ENCODE peak calls at places on chromosomes 11 and 22, in six cellular contexts. G is HCT116; B is hepatocyte; O is upper lobe of right lung; S is CD8-positive, alpha-beta memory T cell; N is right atrium auricular region. E is an unnamed sample.

GRCh38 chr11:57940044-57940781 is 83.5 kb upstream of the OR9Q1 start:
- DNase-seq in B (no peak), S (no peak), N (no peak), O (no peak), G (no peak), E (no peak)

GRCh38 chr11:93939084-93939780 is 81.9 kb upstream of the HEPHL1 start:
- DNase-seq in S (no peak), O (no peak), N (no peak), G (no peak), B (no peak), E (no peak)

GRCh38 chr11:43399983-43400630 is 41.4 kb downstream of the TTC17 start:
- DNase-seq in N (no peak), O (no peak), S (no peak), B (no peak), G (no peak), E (no peak)

GRCh38 chr11:67572747-67573419 is 10.7 kb upstream of the GSTP1 start:
- DNase-seq in G (peak; percentile 65), B (peak; percentile 84), O (peak; percentile 77), N (no peak), S (no peak), E (peak; percentile 68)

GRCh38 chr11:1193326-1194230 is 29.3 kb upstream of the MUC5B start:
- DNase-seq in B (no peak), G (no peak), N (no peak), O (peak; percentile 59), S (no peak), E (peak; percentile 48)

GRCh38 chr11:87324817-87325489 is 287.2 kb downstream of the TMEM135 start:
- DNase-seq in B (no peak), S (no peak), O (no peak), N (no peak), G (no peak), E (no peak)

GRCh38 chr11:78192911-78193341 is 4.2 kb downstream of the USP35 start:
- DNase-seq in B (no peak), G (no peak), N (no peak), O (no peak), S (no peak), E (no peak)

GRCh38 chr22:20061481-20061861 is 18.6 kb upstream of the DGCR8 start:
- DNase-seq in G (no peak), N (no peak), O (no peak), S (no peak), B (no peak), E (peak; percentile 64)

GRCh38 chr11:104033134-104033533 is 3.3 kb upstream of the DDI1 start:
- DNase-seq in O (no peak), N (no peak), B (peak; percentile 72), G (no peak), S (no peak), E (no peak)

GRCh38 chr22:28620244-28620922 is 59.3 kb downstream of the TTC28 start:
- DNase-seq in O (no peak), S (no peak), G (no peak), B (no peak), N (no peak), E (no peak)

GRCh38 chr22:21951931-21952465 is 650 bp downstream of the PPM1F start:
- DNase-seq in S (no peak), O (peak; percentile 78), G (no peak), N (peak; percentile 63), B (peak; percentile 68), E (peak; percentile 83)

GRCh38 chr22:42340695-42341383 is 70.4 kb upstream of the TCF20 start:
- DNase-seq in N (no peak), O (no peak), S (no peak), G (no peak), B (no peak), E (peak; percentile 86)

GRCh38 chr11:83070044-83070877 is 1.4 kb downstream of the RAB30 start:
- DNase-seq in G (no peak), B (peak; percentile 23), O (no peak), N (peak; percentile 64), S (no peak), E (peak; percentile 27)

GRCh38 chr11:84721561-84721961 is 905.6 kb downstream of the DLG2 start:
- DNase-seq in G (no peak), N (no peak), S (no peak), B (no peak), O (no peak), E (no peak)

DNA sequence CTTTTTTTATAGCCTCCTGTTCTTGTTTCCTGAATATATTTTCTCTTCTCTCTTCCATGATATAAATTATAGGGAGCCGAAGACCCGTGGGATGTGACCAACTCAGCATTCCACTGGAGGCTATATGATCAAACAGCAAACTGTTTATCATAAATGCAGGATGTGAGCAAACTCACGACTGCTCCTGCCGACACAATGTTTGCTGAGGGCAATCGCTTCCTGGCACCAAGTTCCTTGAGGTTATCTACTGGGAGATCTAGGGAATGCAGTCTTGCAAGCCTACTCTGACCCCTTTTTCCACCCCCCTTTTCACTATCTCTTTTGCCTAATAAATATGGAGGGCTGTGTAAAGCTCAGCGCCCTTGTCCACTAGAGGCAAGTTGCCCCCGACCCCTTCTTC is 13.5 kb upstream of the PLAAT4 start:
- DNase-seq in G (no peak), S (no peak), B (no peak), O (no peak), N (no peak), E (no peak)
- H3K36me3 ChIP-seq in G (no peaks in the 10 kb centered on the region), S (no peaks in the 10 kb centered on the region), B (no peaks in the 10 kb centered on the region), O (no peaks in the 10 kb centered on the region), N (no peaks in the 10 kb centered on the region), E (no peaks in the 10 kb centered on the region)

DNA sequence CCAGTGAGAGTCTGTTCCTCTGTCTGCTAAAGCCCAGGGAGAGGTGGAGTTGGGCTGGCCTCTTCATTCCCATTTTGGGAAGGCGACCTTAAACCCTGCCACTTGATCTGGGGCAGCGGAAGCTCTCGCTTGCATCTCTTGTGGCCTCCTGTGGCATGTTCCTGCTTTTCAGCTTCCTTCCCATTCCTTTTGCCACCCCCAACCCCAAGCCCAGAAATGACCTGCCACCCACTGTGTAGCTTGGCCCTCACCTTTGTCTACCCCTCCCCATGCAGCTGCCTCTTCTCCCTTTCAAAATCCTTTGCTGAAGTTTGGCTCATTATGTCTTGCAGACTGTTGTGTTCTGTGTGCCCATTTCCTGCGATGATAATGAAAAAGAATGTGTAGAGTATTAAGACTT is 110.2 kb downstream of the DBX1 start:
- DNase-seq in G (no peak), O (no peak), B (no peak), S (no peak), N (no peak), E (peak; percentile 55)
- H3K36me3 ChIP-seq in G (no peaks in the 10 kb centered on the region), O (peaks cover 17% of the 10 kb centered on the region), B (no peaks in the 10 kb centered on the region), S (no peaks in the 10 kb centered on the region), N (peaks cover 13% of the 10 kb centered on the region), E (peaks cover 13% of the 10 kb centered on the region)

DNA sequence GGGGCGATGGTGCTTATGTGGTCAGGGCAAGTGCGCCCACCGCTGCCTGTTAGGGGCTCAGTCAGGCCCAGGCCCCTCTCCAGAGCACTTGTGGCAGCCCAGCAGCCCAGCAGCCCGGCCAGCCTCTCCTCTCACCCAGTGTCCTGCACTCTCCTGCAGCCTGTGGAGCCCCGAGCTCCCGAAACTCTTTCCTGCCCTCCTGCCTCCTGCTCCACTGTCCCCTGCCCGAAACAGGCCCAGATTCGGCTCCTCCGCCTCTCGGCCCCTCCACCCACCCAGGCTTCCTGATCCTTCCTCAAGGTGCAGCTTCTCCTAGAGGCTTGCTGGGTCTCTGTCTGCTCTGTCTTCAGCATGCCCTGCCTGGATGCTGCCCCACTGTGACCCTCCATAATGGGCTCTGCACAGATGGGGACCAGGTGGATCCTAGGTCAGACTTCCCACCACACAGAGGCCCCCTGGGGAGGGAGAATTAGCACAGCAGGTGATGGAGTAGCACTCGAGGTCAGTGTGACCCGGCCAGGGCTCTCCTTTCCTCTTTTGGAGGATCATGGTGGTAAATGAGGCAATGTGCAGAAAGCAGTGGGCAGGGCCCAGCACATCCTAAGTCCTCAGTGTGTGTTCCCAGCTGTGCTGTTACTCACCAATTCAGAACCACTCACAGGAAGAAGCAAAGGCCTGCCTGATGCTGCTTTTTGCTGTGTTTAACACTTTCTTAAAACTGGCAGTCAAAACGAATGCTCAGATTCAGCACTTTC is 18.6 kb upstream of the NAP1L4 start:
- DNase-seq in N (no peak), B (no peak), S (no peak), O (no peak), G (no peak), E (no peak)
- H3K36me3 ChIP-seq in N (peaks cover 72% of the 10 kb centered on the region), B (no peaks in the 10 kb centered on the region), S (peaks cover 5% of the 10 kb centered on the region), O (peaks cover 81% of the 10 kb centered on the region), G (peaks cover 14% of the 10 kb centered on the region), E (peaks cover 39% of the 10 kb centered on the region)

DNA sequence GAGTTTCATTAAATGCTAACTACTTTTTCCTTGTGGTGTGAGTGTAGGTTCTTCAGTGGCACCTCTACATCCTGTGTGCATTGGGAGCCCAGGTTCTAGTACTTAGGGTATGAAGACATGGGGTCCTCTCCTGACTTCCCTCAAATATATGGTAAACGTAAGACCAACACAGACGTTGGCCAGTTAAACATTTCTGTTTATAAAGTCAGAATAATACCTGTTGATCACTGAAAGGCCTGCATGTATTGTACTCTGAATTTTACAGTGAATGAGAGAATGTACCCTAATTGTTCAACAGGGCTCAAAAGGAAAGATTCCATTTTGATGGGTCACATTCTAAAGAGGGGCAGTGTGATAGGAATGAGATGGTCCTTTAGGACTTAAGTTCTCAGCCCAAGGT is 3.2 kb downstream of the RPL27A start:
- DNase-seq in O (no peak), B (no peak), S (no peak), G (no peak), N (no peak), E (no peak)
- H3K36me3 ChIP-seq in O (peaks cover 34% of the 10 kb centered on the region), B (no peaks in the 10 kb centered on the region), S (peaks cover 28% of the 10 kb centered on the region), G (peaks cover 24% of the 10 kb centered on the region), N (peaks cover 38% of the 10 kb centered on the region), E (peaks cover 24% of the 10 kb centered on the region)

DNA sequence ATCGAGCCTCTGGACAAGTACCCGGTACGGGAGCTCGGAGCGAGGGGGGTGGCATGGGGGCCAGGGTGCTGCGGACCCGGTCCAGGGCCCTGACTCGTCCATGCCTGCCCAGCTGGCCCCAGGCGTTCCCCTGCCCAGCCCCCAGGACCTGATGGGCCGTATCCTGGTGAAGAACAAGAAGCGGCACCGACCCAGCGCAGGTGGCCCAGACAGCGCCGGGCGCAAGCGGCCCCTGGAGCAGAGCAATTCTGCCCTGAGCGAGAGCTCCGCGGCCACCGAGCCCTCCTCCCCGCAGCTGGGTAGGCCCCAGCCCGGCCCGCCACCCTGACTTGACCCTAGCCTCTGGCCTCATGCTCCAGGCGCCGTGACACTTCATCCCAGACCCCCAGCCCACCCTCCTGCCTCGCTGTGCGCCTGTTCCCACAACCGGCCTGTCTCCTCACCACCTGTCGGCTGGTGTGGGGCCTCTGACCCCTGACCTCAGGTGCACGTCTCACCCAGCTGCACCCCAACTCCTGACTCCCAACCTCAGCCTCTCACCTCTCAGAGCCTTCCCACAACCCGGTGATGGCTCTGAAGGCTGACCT is 7.7 kb downstream of the PLCB3 start:
- DNase-seq in B (no peak), N (no peak), G (no peak), O (no peak), S (no peak), E (no peak)
- H3K36me3 ChIP-seq in B (no peaks in the 10 kb centered on the region), N (peaks cover 63% of the 10 kb centered on the region), G (peaks cover 30% of the 10 kb centered on the region), O (peaks cover 78% of the 10 kb centered on the region), S (no peaks in the 10 kb centered on the region), E (peaks cover 32% of the 10 kb centered on the region)

DNA sequence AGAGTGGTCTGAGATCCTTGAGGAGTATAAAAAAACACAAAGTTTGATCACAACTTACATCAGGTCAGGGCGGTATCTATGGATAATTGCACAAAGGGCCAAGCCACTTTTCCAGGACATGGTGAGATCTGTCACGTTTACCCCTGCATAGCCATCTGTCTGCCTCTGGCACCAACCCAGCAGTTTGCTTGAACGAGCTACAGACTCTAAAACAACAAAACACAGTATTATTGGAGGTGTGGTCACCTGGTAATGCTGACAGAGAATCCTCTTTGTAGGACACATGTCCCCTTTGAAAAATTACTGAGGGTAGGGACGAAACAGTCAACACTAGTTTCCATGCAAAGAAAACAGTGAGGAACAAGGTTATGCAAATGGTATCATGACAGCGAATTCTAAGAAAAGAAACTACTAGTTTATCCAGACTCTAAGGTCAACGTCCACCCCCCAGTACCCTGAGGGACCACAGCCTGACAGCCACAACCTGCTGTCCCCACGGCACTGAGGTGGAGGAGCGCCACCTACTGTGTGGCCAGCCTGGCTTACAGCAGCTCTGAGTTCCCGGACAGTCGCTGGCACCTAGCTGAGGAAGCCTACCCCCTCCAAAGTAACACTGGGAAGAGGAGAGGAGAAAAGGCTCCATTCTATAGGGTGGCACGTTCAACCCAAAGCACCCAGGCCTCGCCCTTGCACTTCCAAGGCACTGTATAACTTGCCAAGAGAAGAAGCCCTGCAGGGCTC is 117.3 kb upstream of the BID start:
- DNase-seq in B (peak; percentile 59), S (no peak), G (no peak), O (no peak), N (no peak), E (peak; percentile 51)
- H3K36me3 ChIP-seq in B (no peaks in the 10 kb centered on the region), S (no peaks in the 10 kb centered on the region), G (peaks cover 37% of the 10 kb centered on the region), O (peaks cover 17% of the 10 kb centered on the region), N (peaks cover 63% of the 10 kb centered on the region), E (peaks cover 7% of the 10 kb centered on the region)

E was measured in H7.